ENCODE peak calls at places on chromosomes 1 and 21, in ten cellular contexts. F is EH; M is H54; O is KG1; J is iris pigment epithelial cell; K is AML-193; W is IMR-90; L is left ventricle myocardium inferior; Z is stimulated activated CD4-positive, alpha-beta T cell treated with anti-CD3 and anti-CD28 coated beads, Interleukin-1b, Interleukin-23, amount 100 ng/mL, for 48 hours; B is NCI-H2081. R is an unnamed sample.

GRCh38 chr1:12464627-12465056 is 153.4 kb downstream of the DHRS3 start:
- DNase-seq in Z (no peak), L (no peak), O (no peak), B (no peak), M (no peak), F (peak; percentile 84), J (peak; percentile 99), K (no peak), W (peak; percentile 97), R (no peak)

GRCh38 chr1:12177999-12178441 is 11.2 kb downstream of the TNFRSF1B start:
- DNase-seq in F (peak; percentile 81), M (peak; percentile 47), Z (peak; percentile 96), O (no peak), B (peak; percentile 62), J (peak; percentile 80), K (no peak), W (peak; percentile 93), L (peak; percentile 81), R (peak; percentile 58)

GRCh38 chr21:39036581-39036980 is 146.7 kb downstream of the PSMG1 start:
- DNase-seq in L (no peak), O (no peak), M (no peak), Z (no peak), W (no peak), J (no peak), F (no peak), K (no peak), B (no peak), R (no peak)

GRCh38 chr1:205991237-205991636 is 12.0 kb downstream of the RAB7B start:
- DNase-seq in B (no peak), K (no peak), J (peak; percentile 38), W (peak; percentile 72), F (peak; percentile 78), Z (no peak), L (no peak), M (no peak), O (no peak), R (no peak)

GRCh38 chr1:203870256-203870655 is 8.9 kb downstream of the SNRPE start:
- DNase-seq in M (no peak), W (peak; percentile 31), K (no peak), B (no peak), O (no peak), J (peak; percentile 78), L (no peak), F (peak; percentile 80), Z (no peak), R (no peak)

GRCh38 chr1:107821340-107821739 is 143.6 kb downstream of the VAV3 start:
- DNase-seq in L (no peak), W (no peak), B (no peak), K (no peak), Z (peak; percentile 48), O (no peak), J (no peak), M (no peak), F (no peak), R (no peak)

GRCh38 chr1:55015123-55015522 is 16.4 kb downstream of the BSND start:
- DNase-seq in O (no peak), W (no peak), J (no peak), M (no peak), K (no peak), Z (no peak), L (no peak), F (no peak), B (no peak), R (no peak)

GRCh38 chr1:172928412-172928811 is 122.3 kb downstream of the TNFSF18 start:
- DNase-seq in W (peak; percentile 98), Z (no peak), B (no peak), M (no peak), O (no peak), F (peak; percentile 93), L (no peak), K (no peak), J (peak; percentile 96), R (no peak)

R was measured in NCI-H146.